ENCODE peak calls at places on chromosome 4, in seven cellular contexts. One of them, this sample, is unnamed.

GRCh38 chr4:98522603-98523395 is 135.6 kb downstream of the TSPAN5 start:
- DNase-seq in NT2/D1: no peak
- DNase-seq in HCT116: peak
- DNase-seq in K562: no peak
- DNase-seq in GM12878: no peak
- DNase-seq in HepG2: peak
- DNase-seq in H1: no peak
- DNase-seq in this sample: no peak

GRCh38 chr4:24404281-24404680 is 180.1 kb downstream of the DHX15 start:
- DNase-seq in NT2/D1: no peak
- DNase-seq in HCT116: no peak
- DNase-seq in K562: no peak
- DNase-seq in GM12878: no peak
- DNase-seq in HepG2: no peak
- DNase-seq in H1: no peak
- DNase-seq in this sample: no peak

GRCh38 chr4:151887151-151887815 is 126.5 kb upstream of the GATB start:
- DNase-seq in NT2/D1: no peak
- DNase-seq in HCT116: no peak
- DNase-seq in K562: no peak
- DNase-seq in GM12878: peak
- DNase-seq in HepG2: no peak
- DNase-seq in H1: no peak
- DNase-seq in this sample: no peak

GRCh38 chr4:124262211-124263179 is 450.0 kb downstream of the ANKRD50 start:
- DNase-seq in NT2/D1: peak
- DNase-seq in HCT116: peak
- DNase-seq in K562: peak
- DNase-seq in GM12878: peak
- DNase-seq in HepG2: peak
- DNase-seq in H1: peak
- DNase-seq in this sample: peak

GRCh38 chr4:105399535-105400161 is 74.2 kb downstream of the PPA2 start:
- DNase-seq in NT2/D1: no peak
- DNase-seq in HCT116: peak
- DNase-seq in K562: peak
- DNase-seq in GM12878: no peak
- DNase-seq in HepG2: no peak
- DNase-seq in H1: no peak
- DNase-seq in this sample: no peak

GRCh38 chr4:167452922-167453321 is 218.6 kb upstream of the SPOCK3 start:
- DNase-seq in NT2/D1: no peak
- DNase-seq in HCT116: no peak
- DNase-seq in K562: no peak
- DNase-seq in GM12878: no peak
- DNase-seq in HepG2: no peak
- DNase-seq in H1: no peak
- DNase-seq in this sample: peak

GRCh38 chr4:22676058-22676457 is 16.7 kb upstream of the GBA3 start:
- DNase-seq in NT2/D1: no peak
- DNase-seq in HCT116: no peak
- DNase-seq in K562: no peak
- DNase-seq in GM12878: no peak
- DNase-seq in HepG2: no peak
- DNase-seq in H1: no peak
- DNase-seq in this sample: no peak

GRCh38 chr4:76016383-76016782 is 6.9 kb downstream of the CXCL10 start:
- DNase-seq in NT2/D1: no peak
- DNase-seq in HCT116: no peak
- DNase-seq in K562: peak
- DNase-seq in GM12878: peak
- DNase-seq in HepG2: no peak
- DNase-seq in H1: no peak
- DNase-seq in this sample: no peak

GRCh38 chr4:156322592-156322991 is 368.9 kb upstream of the CTSO start:
- DNase-seq in NT2/D1: no peak
- DNase-seq in HCT116: peak
- DNase-seq in K562: no peak
- DNase-seq in GM12878: no peak
- DNase-seq in HepG2: no peak
- DNase-seq in H1: no peak
- DNase-seq in this sample: no peak

GRCh38 chr4:123892997-123893745 is 496.6 kb downstream of the SPRY1 start:
- DNase-seq in NT2/D1: no peak
- DNase-seq in HCT116: no peak
- DNase-seq in K562: no peak
- DNase-seq in GM12878: no peak
- DNase-seq in HepG2: peak
- DNase-seq in H1: no peak
- DNase-seq in this sample: peak

GRCh38 chr4:168868044-168868855 is 141.8 kb downstream of the CBR4 start:
- DNase-seq in NT2/D1: no peak
- DNase-seq in HCT116: no peak
- DNase-seq in K562: no peak
- DNase-seq in GM12878: no peak
- DNase-seq in HepG2: no peak
- DNase-seq in H1: no peak
- DNase-seq in this sample: no peak

GRCh38 chr4:142378179-142378578 is 467.9 kb downstream of the INPP4B start:
- DNase-seq in NT2/D1: no peak
- DNase-seq in HCT116: no peak
- DNase-seq in K562: no peak
- DNase-seq in GM12878: no peak
- DNase-seq in HepG2: no peak
- DNase-seq in H1: no peak
- DNase-seq in this sample: no peak

GRCh38 chr4:48247878-48248558 is 21.6 kb downstream of the TEC start:
- DNase-seq in NT2/D1: no peak
- DNase-seq in HCT116: no peak
- DNase-seq in K562: no peak
- DNase-seq in GM12878: no peak
- DNase-seq in HepG2: no peak
- DNase-seq in H1: no peak
- DNase-seq in this sample: no peak

GRCh38 chr4:123304151-123305021 is 92.2 kb upstream of the SPRY1 start:
- DNase-seq in NT2/D1: peak
- DNase-seq in HCT116: no peak
- DNase-seq in K562: no peak
- DNase-seq in GM12878: no peak
- DNase-seq in HepG2: no peak
- DNase-seq in H1: peak
- DNase-seq in this sample: no peak

GRCh38 chr4:8699063-8699385 is 106.5 kb downstream of the CPZ start:
- DNase-seq in NT2/D1: no peak
- DNase-seq in HCT116: no peak
- DNase-seq in K562: no peak
- DNase-seq in GM12878: no peak
- DNase-seq in HepG2: no peak
- DNase-seq in H1: no peak
- DNase-seq in this sample: no peak

GRCh38 chr4:69116645-69117321 is 20.5 kb downstream of the UGT2B7 start:
- DNase-seq in NT2/D1: no peak
- DNase-seq in HCT116: no peak
- DNase-seq in K562: no peak
- DNase-seq in GM12878: no peak
- DNase-seq in HepG2: no peak
- DNase-seq in H1: no peak
- DNase-seq in this sample: no peak

GRCh38 chr4:156346959-156347385 is 393.3 kb upstream of the CTSO start:
- DNase-seq in NT2/D1: peak
- DNase-seq in HCT116: peak
- DNase-seq in K562: no peak
- DNase-seq in GM12878: no peak
- DNase-seq in HepG2: no peak
- DNase-seq in H1: peak
- DNase-seq in this sample: no peak

GRCh38 chr4:104395219-104395618 is 99.5 kb downstream of the CXXC4 start:
- DNase-seq in NT2/D1: no peak
- DNase-seq in HCT116: no peak
- DNase-seq in K562: no peak
- DNase-seq in GM12878: no peak
- DNase-seq in HepG2: no peak
- DNase-seq in H1: no peak
- DNase-seq in this sample: no peak

GRCh38 chr4:98290511-98290910 is 29.3 kb downstream of the RAP1GDS1 start:
- DNase-seq in NT2/D1: no peak
- DNase-seq in HCT116: no peak
- DNase-seq in K562: no peak
- DNase-seq in GM12878: no peak
- DNase-seq in HepG2: no peak
- DNase-seq in H1: no peak
- DNase-seq in this sample: no peak

GRCh38 chr4:89537281-89537680 is 229.7 kb upstream of the GPRIN3 start:
- DNase-seq in NT2/D1: no peak
- DNase-seq in HCT116: no peak
- DNase-seq in K562: no peak
- DNase-seq in GM12878: no peak
- DNase-seq in HepG2: no peak
- DNase-seq in H1: no peak
- DNase-seq in this sample: no peak

GRCh38 chr4:113635739-113636437 is 125.7 kb downstream of the CAMK2D start:
- DNase-seq in NT2/D1: no peak
- DNase-seq in HCT116: no peak
- DNase-seq in K562: no peak
- DNase-seq in GM12878: no peak
- DNase-seq in HepG2: no peak
- DNase-seq in H1: no peak
- DNase-seq in this sample: no peak

GRCh38 chr4:7381890-7382633 is 52.7 kb downstream of the PSAPL1 start:
- DNase-seq in NT2/D1: no peak
- DNase-seq in HCT116: no peak
- DNase-seq in K562: no peak
- DNase-seq in GM12878: no peak
- DNase-seq in HepG2: no peak
- DNase-seq in H1: no peak
- DNase-seq in this sample: peak

DNA sequence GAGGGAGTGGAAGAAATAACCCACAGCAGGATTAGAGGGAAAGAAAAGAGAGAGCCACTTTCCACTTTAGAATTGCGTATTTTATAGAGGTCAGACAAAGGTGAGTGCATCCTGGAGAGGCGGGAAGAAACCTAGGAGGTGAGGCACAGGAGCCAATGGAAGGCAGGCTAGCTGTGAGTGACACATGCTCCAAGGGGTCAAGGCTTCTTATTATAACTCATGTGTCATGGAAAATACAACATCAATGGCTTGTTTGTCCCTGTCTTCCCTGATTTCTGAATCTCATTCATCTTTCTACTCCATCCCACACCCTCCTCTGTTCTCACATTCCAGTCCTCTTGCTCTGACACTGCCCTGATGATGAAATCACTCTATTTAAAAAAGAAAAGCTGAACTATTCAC is 14.4 kb downstream of the ANXA3 start:
- DNase-seq in NT2/D1: no peak
- DNase-seq in HCT116: peak
- DNase-seq in K562: no peak
- DNase-seq in GM12878: no peak
- DNase-seq in HepG2: peak
- DNase-seq in H1: no peak
- DNase-seq in this sample: no peak
- TF ChIP-seq YY1 in NT2/D1: no peak
- TF ChIP-seq YY1 in HCT116: peak
- TF ChIP-seq YY1 in K562: no peak
- TF ChIP-seq YY1 in GM12878: no peak
- TF ChIP-seq YY1 in HepG2: no peak
- TF ChIP-seq YY1 in H1: no peak
- TF ChIP-seq YY1 in this sample: no peak

GRCh38 chr4:118968813-118969212 is 80.2 kb downstream of the SYNPO2 start:
- DNase-seq in NT2/D1: no peak
- DNase-seq in HCT116: no peak
- DNase-seq in K562: no peak
- DNase-seq in GM12878: no peak
- DNase-seq in HepG2: no peak
- DNase-seq in H1: no peak
- DNase-seq in this sample: no peak
- TF ChIP-seq YY1 in NT2/D1: no peak
- TF ChIP-seq YY1 in HCT116: no peak
- TF ChIP-seq YY1 in K562: no peak
- TF ChIP-seq YY1 in GM12878: no peak
- TF ChIP-seq YY1 in HepG2: no peak
- TF ChIP-seq YY1 in H1: no peak
- TF ChIP-seq YY1 in this sample: no peak

GRCh38 chr4:38661371-38661770 is 2.6 kb upstream of the KLF3 start:
- DNase-seq in NT2/D1: no peak
- DNase-seq in HCT116: no peak
- DNase-seq in K562: no peak
- DNase-seq in GM12878: no peak
- DNase-seq in HepG2: no peak
- DNase-seq in H1: no peak
- DNase-seq in this sample: no peak
- TF ChIP-seq YY1 in NT2/D1: no peak
- TF ChIP-seq YY1 in HCT116: no peak
- TF ChIP-seq YY1 in K562: no peak
- TF ChIP-seq YY1 in GM12878: no peak
- TF ChIP-seq YY1 in HepG2: no peak
- TF ChIP-seq YY1 in H1: no peak
- TF ChIP-seq YY1 in this sample: no peak

DNA sequence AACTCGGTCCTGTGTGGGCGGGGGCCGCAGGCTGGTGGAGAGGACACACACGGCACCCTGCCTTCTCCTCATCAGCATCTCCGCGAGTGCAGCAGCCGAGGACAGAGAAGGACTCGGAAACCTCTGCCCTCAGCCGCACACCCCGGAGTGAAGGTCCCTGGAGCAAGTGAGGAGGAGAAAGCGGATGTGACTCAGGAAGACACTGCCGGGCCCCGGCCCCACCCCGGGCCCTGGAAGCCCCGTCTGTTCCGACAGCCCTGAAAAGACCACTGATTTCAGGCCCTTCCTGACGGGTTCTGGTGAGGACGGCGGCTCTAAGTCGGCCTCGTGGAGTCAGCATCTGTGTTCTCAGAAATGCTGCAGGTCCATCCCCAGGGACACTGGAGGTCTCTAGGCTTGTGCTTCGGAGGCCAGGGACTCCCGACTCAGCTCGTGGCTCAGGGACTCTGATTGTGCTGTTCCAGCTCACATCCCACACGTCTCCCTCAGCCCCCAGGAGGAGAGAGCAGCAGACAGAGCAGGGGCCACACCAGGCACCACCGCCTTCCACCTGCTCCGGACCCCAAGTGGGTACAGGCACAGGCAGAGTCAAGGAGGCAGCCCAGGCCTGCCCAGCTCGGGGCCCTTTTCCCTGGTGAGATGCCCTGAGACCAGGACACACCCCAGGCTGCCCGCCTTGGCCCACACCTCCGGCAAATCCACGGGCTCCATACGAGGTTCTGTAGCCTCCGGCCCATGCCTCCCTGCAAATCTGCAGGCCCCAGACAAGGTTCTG is 134.5 kb upstream of the NKX1-1 start:
- DNase-seq in NT2/D1: no peak
- DNase-seq in HCT116: no peak
- DNase-seq in K562: peak
- DNase-seq in GM12878: no peak
- DNase-seq in HepG2: no peak
- DNase-seq in H1: no peak
- DNase-seq in this sample: no peak
- TF ChIP-seq YY1 in NT2/D1: no peak
- TF ChIP-seq YY1 in HCT116: no peak
- TF ChIP-seq YY1 in K562: no peak
- TF ChIP-seq YY1 in GM12878: no peak
- TF ChIP-seq YY1 in HepG2: no peak
- TF ChIP-seq YY1 in H1: no peak
- TF ChIP-seq YY1 in this sample: no peak

This sample was measured in SK-N-SH.